ENCODE peak calls at places on chromosomes 2 and 18, in four cellular contexts. A is HL-60, Q is pancreas, R is cardiac fibroblast. F is an unnamed sample.

GRCh38 chr2:189056200-189057106 is 82.3 kb downstream of the COL3A1 start:
- DNase-seq in R (no peak), Q (no peak), A (no peak), F (no peak)

GRCh38 chr2:141038341-141038740 is 1092.5 kb downstream of the LRP1B start:
- DNase-seq in Q (no peak), R (no peak), A (no peak), F (no peak)

GRCh38 chr18:47403949-47404348 is 152.5 kb upstream of the SKOR2 start:
- DNase-seq in R (no peak), Q (no peak), A (no peak), F (no peak)

GRCh38 chr2:104412384-104412783 is 441.5 kb upstream of the POU3F3 start:
- DNase-seq in R (peak; percentile 3), Q (no peak), A (peak; percentile 18), F (peak; percentile 64)

GRCh38 chr2:134949966-134950708 is 31.5 kb downstream of the CCNT2 start:
- DNase-seq in A (no peak), R (no peak), Q (no peak), F (no peak)

GRCh38 chr18:59690216-59691045 is 6.8 kb downstream of the CCBE1 start:
- DNase-seq in A (no peak), Q (no peak), R (no peak), F (no peak)

GRCh38 chr2:113878743-113879142 is 11.1 kb upstream of the ACTR3 start:
- DNase-seq in Q (no peak), A (no peak), R (no peak), F (no peak)

GRCh38 chr2:164967781-164968228 is 12.5 kb upstream of the SLC38A11 start:
- DNase-seq in R (peak; percentile 96), Q (no peak), A (no peak), F (no peak)

GRCh38 chr18:58392336-58393000 is 236.4 kb downstream of the ALPK2 start:
- DNase-seq in R (peak; percentile 49), A (no peak), Q (no peak), F (no peak)

GRCh38 chr2:96546321-96546720 is 9.8 kb downstream of the ARID5A start:
- DNase-seq in R (no peak), A (no peak), Q (no peak), F (no peak)

GRCh38 chr2:239829326-239829725 is 195.8 kb downstream of the NDUFA10 start:
- DNase-seq in A (no peak), R (no peak), Q (no peak), F (no peak)

GRCh38 chr2:174603280-174603679 is 5.7 kb upstream of the WIPF1 start:
- DNase-seq in R (peak; percentile 82), A (peak; percentile 42), Q (peak; percentile 69), F (peak; percentile 33)

GRCh38 chr2:227597993-227598392 is 700 bp upstream of the SCYGR2 start:
- DNase-seq in R (peak; percentile 22), Q (no peak), A (no peak), F (no peak)

GRCh38 chr18:56702946-56703345 is 51.8 kb downstream of the WDR7 start:
- DNase-seq in A (peak; percentile 58), R (peak; percentile 71), Q (no peak), F (no peak)

GRCh38 chr18:31679806-31680793 is 4.3 kb downstream of the B4GALT6 start:
- DNase-seq in R (peak; percentile 35), A (no peak), Q (no peak), F (no peak)

GRCh38 chr18:48948112-48949050 is 2.4 kb downstream of the SMAD7 start:
- DNase-seq in A (peak; percentile 56), R (peak; percentile 65), Q (peak; percentile 70), F (peak; percentile 90)

GRCh38 chr2:58731488-58731869 is 490.4 kb upstream of the FANCL start:
- DNase-seq in R (no peak), A (peak; percentile 52), Q (no peak), F (no peak)

GRCh38 chr2:172082944-172083718 is 2.2 kb upstream of the DLX1 start:
- DNase-seq in R (no peak), Q (no peak), A (no peak), F (no peak)

GRCh38 chr2:147171961-147172360 is 672.9 kb upstream of the ACVR2A start:
- DNase-seq in R (no peak), Q (no peak), A (no peak), F (no peak)

GRCh38 chr2:147382322-147382948 is 462.4 kb upstream of the ACVR2A start:
- DNase-seq in R (no peak), A (no peak), Q (peak; percentile 21), F (no peak)

GRCh38 chr2:231640646-231641111 is 48.0 kb downstream of the TEX44 start:
- DNase-seq in A (peak; percentile 81), Q (no peak), R (peak; percentile 66), F (peak; percentile 58)

GRCh38 chr2:109736177-109736827 is 57.8 kb upstream of the RGPD5 start:
- DNase-seq in Q (peak; percentile 33), R (peak; percentile 85), A (peak; percentile 34), F (peak; percentile 66)

GRCh38 chr18:76678248-76678647 is 144.1 kb upstream of the ZNF236 start:
- DNase-seq in A (no peak), R (no peak), Q (no peak), F (peak; percentile 7)

GRCh38 chr18:80076379-80076778 is 32.7 kb upstream of the ADNP2 start:
- DNase-seq in R (no peak), A (no peak), Q (no peak), F (no peak)

GRCh38 chr2:184875911-184876310 is 277.6 kb downstream of the ZNF804A start:
- DNase-seq in A (no peak), Q (no peak), R (peak; percentile 2), F (no peak)

GRCh38 chr18:56065101-56065500 is 477.1 kb upstream of the TCF4 start:
- DNase-seq in Q (no peak), A (no peak), R (no peak), F (peak; percentile 88)

GRCh38 chr2:81007104-81007503 is 702.6 kb upstream of the LRRTM1 start:
- DNase-seq in R (no peak), Q (no peak), A (no peak), F (no peak)

GRCh38 chr2:217106650-217107014 is 246.8 kb upstream of the TNP1 start:
- DNase-seq in Q (no peak), A (no peak), R (peak; percentile 60), F (no peak)

GRCh38 chr18:8339958-8340357 is 269.3 kb upstream of the RAB12 start:
- DNase-seq in A (no peak), Q (no peak), R (no peak), F (no peak)

GRCh38 chr18:79397830-79398761 is 2.4 kb downstream of the NFATC1 start:
- DNase-seq in A (no peak), Q (no peak), R (no peak), F (no peak)

GRCh38 chr2:11738589-11739436 is 7.6 kb upstream of the LPIN1 start:
- DNase-seq in R (peak; percentile 94), Q (peak; percentile 47), A (no peak), F (peak; percentile 81)

DNA sequence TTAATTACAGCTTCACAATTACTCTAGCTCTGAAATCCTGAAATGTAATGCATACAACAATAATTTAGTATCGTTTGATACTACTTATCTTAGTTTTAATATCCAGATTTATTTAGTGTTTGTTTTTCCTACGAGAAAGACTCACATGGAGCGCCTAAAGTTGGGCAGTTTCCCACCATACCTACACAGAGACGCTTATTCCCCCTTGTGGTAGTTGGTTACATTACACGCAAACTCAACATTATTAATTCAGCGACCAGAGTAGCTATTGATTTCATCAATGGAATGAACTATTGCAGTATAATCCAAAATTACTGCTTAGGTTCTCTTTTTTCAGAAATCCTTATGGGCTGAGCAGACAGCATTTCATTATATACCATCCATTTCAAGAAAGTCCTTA is 164.0 kb upstream of the REG3G start:
- DNase-seq in Q (peak; percentile 12), A (peak; percentile 7), R (peak; percentile 1), F (no peak)
- TF ChIP-seq CTCF in Q (peak; percentile 26), A (no peak), R (peak; percentile 19), F (no peak)

GRCh38 chr2:242036653-242036950 is 167.1 kb downstream of the RTP5 start:
- DNase-seq in A (no peak), R (no peak), Q (no peak), F (no peak)
- TF ChIP-seq CTCF in A (no peak), R (no peak), Q (no peak), F (no peak)

DNA sequence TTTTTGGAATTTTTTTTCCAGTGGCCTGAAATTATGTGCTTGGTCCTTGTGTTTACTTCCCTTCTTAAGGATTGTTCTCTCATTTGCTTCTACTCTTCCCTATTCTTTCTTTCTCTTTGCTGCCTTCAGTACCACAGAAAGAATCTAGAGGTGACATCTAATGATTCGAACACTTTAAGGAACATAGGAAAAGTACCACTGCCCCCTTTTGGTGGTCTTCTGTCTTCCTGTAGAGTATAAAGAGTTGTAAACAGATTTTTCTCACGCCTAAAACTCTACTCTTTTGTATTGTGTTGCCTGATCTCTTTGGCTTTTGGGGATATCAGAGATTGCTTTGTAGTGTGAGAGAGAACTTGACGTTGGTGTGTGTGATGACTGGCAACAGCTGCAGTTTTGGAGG is 7.0 kb upstream of the SCTR start:
- DNase-seq in Q (no peak), A (no peak), R (peak; percentile 12), F (no peak)
- TF ChIP-seq CTCF in Q (no peak), A (no peak), R (no peak), F (no peak)

DNA sequence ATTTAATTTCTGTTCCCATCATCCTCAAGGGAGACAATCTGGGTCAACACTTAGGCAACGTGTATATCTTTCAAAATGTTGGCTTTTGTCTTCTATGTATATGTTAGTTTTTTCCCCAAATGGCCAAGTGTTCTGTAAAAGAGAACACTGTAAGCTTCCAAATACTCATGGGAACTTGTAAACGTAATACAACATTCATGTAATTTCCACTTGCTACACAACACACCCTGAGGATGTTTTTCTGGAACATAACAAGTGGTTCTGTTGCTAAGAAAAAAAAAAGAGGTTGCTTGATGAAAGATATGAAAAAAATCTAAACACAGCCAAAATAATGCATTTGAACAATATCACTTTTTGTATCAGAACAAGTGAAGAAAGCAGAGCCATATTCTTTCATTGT is 149.1 kb downstream of the ATAD2B start:
- DNase-seq in R (no peak), A (no peak), Q (no peak), F (no peak)
- TF ChIP-seq CTCF in R (no peak), A (no peak), Q (no peak), F (no peak)

DNA sequence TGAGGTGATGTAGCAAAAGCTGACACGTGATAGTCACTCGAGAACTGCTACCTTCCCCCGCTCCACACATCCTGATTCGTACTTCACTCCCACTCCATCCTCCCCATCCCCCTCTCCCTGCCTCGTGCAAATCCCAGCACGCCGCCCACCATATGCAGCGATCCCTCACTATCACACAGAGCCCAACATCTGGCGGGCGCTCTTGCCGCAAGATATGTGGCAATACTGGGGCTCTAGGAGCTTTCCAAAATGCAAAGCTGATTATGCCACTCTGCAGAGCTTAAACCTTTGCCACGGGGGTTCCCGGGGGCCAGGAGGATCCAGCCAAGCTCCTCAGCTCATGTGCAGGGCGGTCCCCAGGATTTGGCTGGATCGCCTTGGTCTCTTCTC is 37.4 kb downstream of the DNMT3A start:
- DNase-seq in R (no peak), A (peak; percentile 83), Q (no peak), F (no peak)
- TF ChIP-seq CTCF in R (no peak), A (no peak), Q (no peak), F (no peak)

F was measured in thyroid gland.